ENCODE peak calls at places on chromosome 2, in five cellular contexts. V is heart left ventricle, A is GM12878, G is K562, K is IMR-90. N is an unnamed sample.

GRCh38 chr2:11775384-11775783 is 29.0 kb downstream of the LPIN1 start:
- ATAC-seq in V (no peak), A (peak), G (no peak), K (peak), N (no peak)

GRCh38 chr2:18336975-18337374 is 223.5 kb downstream of the RDH14 start:
- ATAC-seq in V (no peak), A (no peak), G (no peak), K (no peak), N (no peak)

GRCh38 chr2:30686669-30687068 is 120.6 kb downstream of the CAPN13 start:
- ATAC-seq in V (no peak), A (no peak), G (no peak), K (no peak), N (no peak)

GRCh38 chr2:201933792-201934229 is 99.8 kb upstream of the FZD7 start:
- ATAC-seq in V (peak), A (no peak), G (no peak), K (peak), N (no peak)

GRCh38 chr2:241035142-241035817 is 36.9 kb downstream of the SNED1 start:
- ATAC-seq in V (no peak), A (peak), G (no peak), K (no peak), N (no peak)

GRCh38 chr2:113128386-113128664 is 927 bp downstream of the IL1RN start:
- ATAC-seq in V (no peak), A (no peak), G (no peak), K (no peak), N (no peak)

GRCh38 chr2:33444961-33445360 is 31.5 kb upstream of the RASGRP3 start:
- ATAC-seq in V (peak), A (no peak), G (no peak), K (no peak), N (no peak)

GRCh38 chr2:43082111-43082877 is 144.1 kb downstream of the ZFP36L2 start:
- ATAC-seq in V (peak), A (peak), G (peak), K (peak), N (peak)

GRCh38 chr2:168499500-168499899 is 43.4 kb downstream of the CERS6 start:
- ATAC-seq in V (no peak), A (no peak), G (no peak), K (no peak), N (no peak)

GRCh38 chr2:233455491-233455890 is 101.2 kb downstream of the DGKD start:
- ATAC-seq in V (no peak), A (no peak), G (no peak), K (no peak), N (no peak)

GRCh38 chr2:239626971-239627598 is 226.3 kb upstream of the HDAC4 start:
- ATAC-seq in V (no peak), A (no peak), G (no peak), K (no peak), N (no peak)

GRCh38 chr2:55887906-55888625 is 35.5 kb downstream of the EFEMP1 start:
- ATAC-seq in V (no peak), A (no peak), G (no peak), K (peak), N (no peak)

GRCh38 chr2:68088950-68089349 is 26.1 kb upstream of the C1D start:
- ATAC-seq in V (no peak), A (no peak), G (peak), K (peak), N (no peak)

GRCh38 chr2:60549250-60550150 is 4.0 kb downstream of the BCL11A start:
- ATAC-seq in V (peak), A (peak), G (no peak), K (no peak), N (no peak)

GRCh38 chr2:8494151-8494550 is 187.7 kb upstream of the ID2 start:
- ATAC-seq in V (no peak), A (no peak), G (no peak), K (no peak), N (no peak)

GRCh38 chr2:163121483-163121882 is 282.9 kb upstream of the KCNH7 start:
- ATAC-seq in V (no peak), A (peak), G (no peak), K (no peak), N (no peak)

GRCh38 chr2:238220892-238221521 is 17.5 kb upstream of the ILKAP start:
- ATAC-seq in V (peak), A (no peak), G (no peak), K (no peak), N (peak)
- TF ChIP-seq POLR2A in V (no peak), A (no peak), G (no peak), K (no peak), N (no peak)

GRCh38 chr2:100292022-100292580 is 30.2 kb downstream of the LONRF2 start:
- ATAC-seq in V (peak), A (no peak), G (peak), K (peak), N (peak)
- TF ChIP-seq CTCF in V (no peak), A (no peak), G (peak), K (peak), N (no peak)

GRCh38 chr2:177212106-177212894 is at the start of gene HNRNPA3:
- ATAC-seq in V (peak), A (peak), G (peak), K (peak), N (peak)
- TF ChIP-seq POLR2A in V (peak), A (peak), G (peak), K (peak), N (peak)

GRCh38 chr2:45331034-45331786 is 279.9 kb downstream of the SRBD1 start:
- ATAC-seq in V (no peak), A (no peak), G (no peak), K (no peak), N (no peak)

GRCh38 chr2:45330113-45330512 is 281.0 kb downstream of the SRBD1 start:
- ATAC-seq in V (no peak), A (no peak), G (no peak), K (no peak), N (no peak)

GRCh38 chr2:45332094-45332493 is 279.0 kb downstream of the SRBD1 start:
- ATAC-seq in V (no peak), A (no peak), G (no peak), K (no peak), N (no peak)

GRCh38 chr2:45330617-45331016 is 280.4 kb downstream of the SRBD1 start:
- ATAC-seq in V (no peak), A (no peak), G (no peak), K (no peak), N (no peak)

GRCh38 chr2:45329045-45329677 is 281.9 kb downstream of the SRBD1 start:
- ATAC-seq in V (no peak), A (no peak), G (no peak), K (peak), N (no peak)
- TF ChIP-seq CTCF in V (no peak), A (no peak), G (no peak), K (no peak), N (no peak)

GRCh38 chr2:218369374-218369773 is 12.7 kb upstream of the SLC11A1 start:
- ATAC-seq in V (no peak), A (no peak), G (no peak), K (no peak), N (no peak)

GRCh38 chr2:218366621-218367414 is 10.2 kb downstream of the CATIP start:
- ATAC-seq in V (no peak), A (no peak), G (peak), K (no peak), N (no peak)

GRCh38 chr2:218368150-218368528 is 11.5 kb downstream of the CATIP start:
- ATAC-seq in V (no peak), A (no peak), G (no peak), K (no peak), N (no peak)

GRCh38 chr2:218368621-218369153 is 12.0 kb downstream of the CATIP start:
- ATAC-seq in V (peak), A (no peak), G (peak), K (no peak), N (peak)

GRCh38 chr2:218367415-218368149 is 10.9 kb downstream of the CATIP start:
- ATAC-seq in V (peak), A (peak), G (peak), K (peak), N (peak)
- TF ChIP-seq POLR2A in V (peak), A (peak), G (peak), K (no peak), N (peak)